ENCODE peak calls at places on chromosomes 2 and 18, in seven cellular contexts. G, T, K, Z, R, V and C are unnamed samples.
A peak's percentile ranks its signal among the peaks of the same experiment; 100 is the strongest.

GRCh38 chr18:70421471-70421870 is 132.6 kb downstream of the SOCS6 start:
- DNase-seq in Z (no peak), K (peak; percentile 23), T (no peak), G (no peak), V (no peak), R (peak; percentile 28), C (peak; percentile 22)

GRCh38 chr18:6731197-6731596 is 1.7 kb downstream of the ARHGAP28 start:
- DNase-seq in G (no peak), T (no peak), V (peak; percentile 63), Z (no peak), R (no peak), K (peak; percentile 54), C (peak; percentile 38)

GRCh38 chr2:200032895-200033294 is 77.5 kb downstream of the MAIP1 start:
- DNase-seq in V (no peak), R (no peak), Z (no peak), G (no peak), K (no peak), T (no peak), C (no peak)

GRCh38 chr18:52341617-52342381 is 1.8 kb downstream of the DCC start:
- DNase-seq in V (no peak), R (no peak), G (no peak), K (no peak), T (no peak), Z (peak; percentile 67), C (peak; percentile 10)

GRCh38 chr2:136058951-136059530 is 58.9 kb downstream of the CXCR4 start:
- DNase-seq in T (peak; percentile 12), G (peak; percentile 25), R (no peak), V (no peak), Z (no peak), K (no peak), C (no peak)

GRCh38 chr2:226256237-226256636 is 543.4 kb downstream of the IRS1 start:
- DNase-seq in T (no peak), G (no peak), V (peak; percentile 75), Z (no peak), K (peak; percentile 40), R (no peak), C (peak; percentile 27)

GRCh38 chr2:234981197-234982095 is 29.6 kb downstream of the SH3BP4 start:
- DNase-seq in K (peak; percentile 100), R (peak; percentile 73), T (no peak), G (no peak), Z (no peak), V (peak; percentile 99), C (peak; percentile 99)

GRCh38 chr2:230908094-230908594 is 16.9 kb downstream of the GPR55 start:
- DNase-seq in K (no peak), T (no peak), V (no peak), R (no peak), G (no peak), Z (peak; percentile 29), C (no peak)

GRCh38 chr2:191635333-191636234 is 42.4 kb upstream of the NABP1 start:
- DNase-seq in G (no peak), V (peak; percentile 73), R (peak; percentile 13), Z (no peak), K (peak; percentile 83), T (no peak), C (peak; percentile 65)

GRCh38 chr2:149826471-149827125 is 239.0 kb upstream of the MMADHC start:
- DNase-seq in G (no peak), R (no peak), T (no peak), V (no peak), Z (no peak), K (no peak), C (peak; percentile 18)

GRCh38 chr18:48827321-48828200 is 123.2 kb downstream of the SMAD7 start:
- DNase-seq in K (peak; percentile 71), G (no peak), R (no peak), V (peak; percentile 74), Z (peak; percentile 34), T (no peak), C (peak; percentile 68)

GRCh38 chr2:214367171-214367570 is 43.7 kb upstream of the VWC2L start:
- DNase-seq in Z (no peak), R (no peak), G (no peak), K (no peak), T (no peak), V (no peak), C (no peak)

GRCh38 chr2:179021258-179021657 is 28.7 kb downstream of the CCDC141 start:
- DNase-seq in R (no peak), K (no peak), T (no peak), G (peak; percentile 61), Z (no peak), V (no peak), C (no peak)

GRCh38 chr18:79383388-79384056 is 12.2 kb upstream of the NFATC1 start:
- DNase-seq in V (no peak), T (no peak), Z (peak; percentile 23), K (no peak), G (no peak), R (no peak), C (no peak)

GRCh38 chr2:75892490-75892889 is 181.8 kb upstream of the GCFC2 start:
- DNase-seq in G (no peak), K (no peak), R (no peak), V (no peak), T (no peak), Z (no peak), C (no peak)

GRCh38 chr2:143300531-143300930 is 171.3 kb downstream of the ARHGAP15 start:
- DNase-seq in V (no peak), Z (no peak), G (no peak), K (no peak), T (no peak), R (no peak), C (no peak)

GRCh38 chr2:83943265-83943664 is 515.8 kb downstream of the SUCLG1 start:
- DNase-seq in T (no peak), G (no peak), Z (no peak), R (no peak), K (no peak), V (no peak), C (no peak)

GRCh38 chr2:158586491-158586890 is 129.7 kb downstream of the PKP4 start:
- DNase-seq in V (peak; percentile 44), R (no peak), T (no peak), G (no peak), K (peak; percentile 68), Z (no peak), C (peak; percentile 76)

GRCh38 chr18:45521777-45522176 is 93.5 kb upstream of the SLC14A2 start:
- DNase-seq in K (peak; percentile 82), G (no peak), Z (no peak), T (no peak), V (no peak), R (no peak), C (peak; percentile 18)

GRCh38 chr2:10084956-10085851 is 5.0 kb upstream of the CYS1 start:
- DNase-seq in K (no peak), Z (no peak), T (no peak), V (no peak), G (no peak), R (no peak), C (no peak)
- TF ChIP-seq CTCF in K (no peak), Z (no peak), T (no peak), V (no peak), G (no peak), R (no peak), C (no peak)

GRCh38 chr2:241354668-241355658 is 1.1 kb upstream of the FARP2 start:
- DNase-seq in G (no peak), T (peak; percentile 76), K (peak; percentile 66), Z (peak; percentile 49), V (no peak), R (peak; percentile 81), C (peak; percentile 79)
- H3K4me3 ChIP-seq in G (peak overlapping the region; percentile 9), T (peak overlapping the region; percentile 17), K (peak overlapping the region; percentile 33), Z (peak overlapping the region; percentile 52), V (no peak overlapping the region), R (peak overlapping the region; percentile 47), C (peak overlapping the region; percentile 20)

GRCh38 chr2:32250290-32250689 is 14.4 kb downstream of the NLRC4 start:
- DNase-seq in R (no peak), T (no peak), V (no peak), G (no peak), K (no peak), Z (no peak), C (no peak)

GRCh38 chr2:32248299-32248698 is 16.4 kb downstream of the NLRC4 start:
- DNase-seq in K (no peak), G (no peak), T (no peak), V (no peak), Z (no peak), R (no peak), C (no peak)

GRCh38 chr2:32249731-32250236 is 14.9 kb downstream of the NLRC4 start:
- DNase-seq in T (no peak), V (peak; percentile 7), R (no peak), G (no peak), Z (no peak), K (no peak), C (no peak)

DNA sequence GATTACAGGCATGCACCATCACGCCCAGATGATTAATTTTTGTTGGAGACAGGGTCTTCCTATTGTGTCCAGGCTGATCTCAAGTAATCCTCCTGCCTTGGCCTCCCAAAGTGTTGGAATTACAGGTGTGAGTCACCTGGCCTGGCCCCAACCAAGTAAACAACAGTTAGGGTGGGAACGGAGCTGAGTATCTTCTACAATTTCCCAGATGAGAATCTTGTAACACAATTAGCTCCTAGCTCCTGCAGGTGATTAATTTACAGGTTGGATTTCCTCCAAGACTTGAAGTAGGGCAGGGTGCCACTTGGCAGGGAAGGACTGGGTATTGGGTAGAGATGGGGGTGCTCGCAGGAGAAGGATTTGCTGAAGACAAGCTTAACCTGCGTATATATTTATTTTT is 17.8 kb downstream of the NLRC4 start:
- DNase-seq in Z (no peak), R (no peak), G (no peak), V (no peak), T (no peak), K (no peak), C (no peak)
- TF ChIP-seq CTCF in Z (no peak), R (no peak), G (no peak), V (no peak), T (no peak), K (no peak), C (no peak)

GRCh38 chr18:74453011-74453571 is 4.0 kb downstream of the DIPK1C start:
- DNase-seq in V (no peak), R (no peak), T (no peak), G (no peak), Z (no peak), K (peak; percentile 17), C (no peak)

GRCh38 chr18:74456017-74456408 is 1.1 kb downstream of the DIPK1C start:
- DNase-seq in V (no peak), R (no peak), T (no peak), K (no peak), G (no peak), Z (no peak), C (no peak)

GRCh38 chr18:74453642-74454198 is 3.4 kb downstream of the DIPK1C start:
- DNase-seq in Z (no peak), K (no peak), V (no peak), R (no peak), T (no peak), G (no peak), C (no peak)

GRCh38 chr18:74455386-74455785 is 1.7 kb downstream of the DIPK1C start:
- DNase-seq in T (no peak), Z (no peak), K (no peak), G (no peak), V (no peak), R (no peak), C (no peak)

DNA sequence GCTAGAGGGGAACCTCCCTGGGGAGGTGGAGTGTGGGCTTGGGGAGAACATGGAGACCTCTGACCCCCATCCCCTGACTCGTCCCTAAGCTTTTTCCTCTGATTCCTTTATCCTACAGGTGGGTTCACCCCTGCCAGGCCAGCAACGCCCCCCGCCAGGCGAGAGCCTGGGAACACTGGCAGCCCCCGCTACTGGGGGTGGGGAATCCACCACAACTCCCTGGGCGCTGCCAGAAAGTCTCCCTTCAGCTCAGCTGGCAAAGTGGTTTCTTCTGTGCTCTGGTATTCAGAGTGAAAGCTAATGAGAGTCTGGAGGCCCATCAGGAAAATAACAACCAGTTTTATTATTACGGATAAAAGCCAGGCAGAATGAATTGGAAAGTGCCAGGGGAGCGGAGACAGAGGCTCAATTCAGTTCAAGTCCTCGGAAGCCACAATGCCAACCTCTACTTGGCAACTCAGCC is 2.8 kb downstream of the DIPK1C start:
- DNase-seq in T (no peak), Z (peak; percentile 63), G (no peak), R (no peak), K (no peak), V (no peak), C (no peak)
- H3K4me3 ChIP-seq in T (no peak overlapping the region), Z (peak overlapping the region; percentile 68), G (no peak overlapping the region), R (no peak overlapping the region), K (no peak overlapping the region), V (no peak overlapping the region), C (no peak overlapping the region)